ENCODE peak calls at places on chromosomes 11 and 22, in four cellular contexts. One of them, this sample, is unnamed.

GRCh38 chr22:36365020-36365411 is 22.8 kb downstream of the MYH9 start:
- DNase-seq in fibroblast of pulmonary artery: peak; percentile 97
- DNase-seq in Panc1: peak; percentile 82
- DNase-seq in fibroblast of lung: peak; percentile 98
- DNase-seq in this sample: peak; percentile 77

GRCh38 chr22:33427461-33427860 is 369.3 kb upstream of the SYN3 start:
- DNase-seq in fibroblast of lung: peak; percentile 85
- DNase-seq in fibroblast of pulmonary artery: no peak
- DNase-seq in Panc1: no peak
- DNase-seq in this sample: no peak

GRCh38 chr11:1531961-1532586 is 40.0 kb downstream of the DUSP8 start:
- DNase-seq in Panc1: no peak
- DNase-seq in fibroblast of lung: peak; percentile 77
- DNase-seq in fibroblast of pulmonary artery: no peak
- DNase-seq in this sample: no peak

GRCh38 chr11:11468919-11469318 is 115.9 kb upstream of the CSNK2A3 start:
- DNase-seq in fibroblast of lung: peak; percentile 25
- DNase-seq in fibroblast of pulmonary artery: no peak
- DNase-seq in Panc1: no peak
- DNase-seq in this sample: no peak

GRCh38 chr11:11036185-11037161 is 178.6 kb upstream of the ZBED5 start:
- DNase-seq in fibroblast of pulmonary artery: peak; percentile 72
- DNase-seq in Panc1: peak; percentile 45
- DNase-seq in fibroblast of lung: peak; percentile 65
- DNase-seq in this sample: peak; percentile 66

GRCh38 chr22:36977401-36977861 is 41.8 kb downstream of the TST start:
- DNase-seq in fibroblast of pulmonary artery: no peak
- DNase-seq in fibroblast of lung: peak; percentile 28
- DNase-seq in Panc1: peak; percentile 7
- DNase-seq in this sample: peak; percentile 76

GRCh38 chr22:49201046-49201970 is 626.4 kb downstream of the BRD1 start:
- DNase-seq in fibroblast of pulmonary artery: no peak
- DNase-seq in Panc1: no peak
- DNase-seq in fibroblast of lung: no peak
- DNase-seq in this sample: no peak

GRCh38 chr11:32990481-32990880 is 25.2 kb upstream of the DEPDC7 start:
- DNase-seq in fibroblast of pulmonary artery: no peak
- DNase-seq in fibroblast of lung: no peak
- DNase-seq in Panc1: no peak
- DNase-seq in this sample: no peak

GRCh38 chr11:3222941-3223905 is 4.6 kb upstream of the MRGPRG start:
- DNase-seq in Panc1: no peak
- DNase-seq in fibroblast of lung: no peak
- DNase-seq in fibroblast of pulmonary artery: no peak
- DNase-seq in this sample: peak; percentile 21

GRCh38 chr22:19916941-19917340 is 24.6 kb upstream of the COMT start:
- DNase-seq in fibroblast of lung: no peak
- DNase-seq in fibroblast of pulmonary artery: no peak
- DNase-seq in Panc1: no peak
- DNase-seq in this sample: no peak

GRCh38 chr11:17013548-17014320 is 480 bp downstream of the PLEKHA7 start:
- DNase-seq in Panc1: no peak
- DNase-seq in fibroblast of lung: peak; percentile 11
- DNase-seq in fibroblast of pulmonary artery: no peak
- DNase-seq in this sample: peak; percentile 67

GRCh38 chr22:50319503-50319951 is 7.3 kb downstream of the DENND6B start:
- DNase-seq in fibroblast of lung: no peak
- DNase-seq in fibroblast of pulmonary artery: no peak
- DNase-seq in Panc1: no peak
- DNase-seq in this sample: peak; percentile 15

GRCh38 chr22:48449466-48450187 is 1378.0 kb downstream of the BRD1 start:
- DNase-seq in Panc1: no peak
- DNase-seq in fibroblast of lung: peak; percentile 29
- DNase-seq in fibroblast of pulmonary artery: no peak
- DNase-seq in this sample: no peak

GRCh38 chr11:74257934-74258553 is 53.4 kb downstream of the P4HA3 start:
- DNase-seq in fibroblast of lung: peak; percentile 61
- DNase-seq in fibroblast of pulmonary artery: peak; percentile 74
- DNase-seq in Panc1: no peak
- DNase-seq in this sample: no peak

GRCh38 chr22:49211176-49211575 is 616.5 kb downstream of the BRD1 start:
- DNase-seq in fibroblast of pulmonary artery: no peak
- DNase-seq in Panc1: no peak
- DNase-seq in fibroblast of lung: no peak
- DNase-seq in this sample: no peak

GRCh38 chr22:30224161-30224857 is 22.2 kb downstream of the LIF start:
- DNase-seq in fibroblast of pulmonary artery: no peak
- DNase-seq in Panc1: no peak
- DNase-seq in fibroblast of lung: peak; percentile 72
- DNase-seq in this sample: no peak

GRCh38 chr22:30668306-30668655 is 606 bp upstream of the DUSP18 start:
- DNase-seq in Panc1: no peak
- DNase-seq in fibroblast of pulmonary artery: no peak
- DNase-seq in fibroblast of lung: peak; percentile 7
- DNase-seq in this sample: no peak

GRCh38 chr11:97814325-97814959 is 1206.3 kb upstream of the CNTN5 start:
- DNase-seq in fibroblast of lung: no peak
- DNase-seq in fibroblast of pulmonary artery: peak; percentile 21
- DNase-seq in Panc1: no peak
- DNase-seq in this sample: no peak

GRCh38 chr22:27588273-27588672 is 213.3 kb downstream of the MN1 start:
- DNase-seq in fibroblast of lung: no peak
- DNase-seq in fibroblast of pulmonary artery: no peak
- DNase-seq in Panc1: no peak
- DNase-seq in this sample: no peak

GRCh38 chr11:94897330-94897768 is 76.0 kb downstream of the CWC15 start:
- DNase-seq in Panc1: no peak
- DNase-seq in fibroblast of pulmonary artery: peak; percentile 73
- DNase-seq in fibroblast of lung: peak; percentile 38
- DNase-seq in this sample: no peak
- TF ChIP-seq CTCF in Panc1: peak; percentile 95
- TF ChIP-seq CTCF in fibroblast of pulmonary artery: peak; percentile 92
- TF ChIP-seq CTCF in fibroblast of lung: peak; percentile 84
- TF ChIP-seq CTCF in this sample: peak; percentile 80

GRCh38 chr11:65859134-65859811 is 960 bp upstream of the MUS81 start:
- DNase-seq in fibroblast of pulmonary artery: peak; percentile 99
- DNase-seq in fibroblast of lung: peak; percentile 99
- DNase-seq in Panc1: peak; percentile 88
- DNase-seq in this sample: peak; percentile 97
- TF ChIP-seq CTCF in fibroblast of pulmonary artery: no peak
- TF ChIP-seq CTCF in fibroblast of lung: peak; percentile 5
- TF ChIP-seq CTCF in Panc1: no peak
- TF ChIP-seq CTCF in this sample: no peak

GRCh38 chr11:27291954-27292641 is 70.9 kb downstream of the CCDC34 start:
- DNase-seq in fibroblast of pulmonary artery: no peak
- DNase-seq in fibroblast of lung: peak; percentile 60
- DNase-seq in Panc1: no peak
- DNase-seq in this sample: no peak
- TF ChIP-seq CTCF in fibroblast of pulmonary artery: no peak
- TF ChIP-seq CTCF in fibroblast of lung: no peak
- TF ChIP-seq CTCF in Panc1: no peak
- TF ChIP-seq CTCF in this sample: no peak

DNA sequence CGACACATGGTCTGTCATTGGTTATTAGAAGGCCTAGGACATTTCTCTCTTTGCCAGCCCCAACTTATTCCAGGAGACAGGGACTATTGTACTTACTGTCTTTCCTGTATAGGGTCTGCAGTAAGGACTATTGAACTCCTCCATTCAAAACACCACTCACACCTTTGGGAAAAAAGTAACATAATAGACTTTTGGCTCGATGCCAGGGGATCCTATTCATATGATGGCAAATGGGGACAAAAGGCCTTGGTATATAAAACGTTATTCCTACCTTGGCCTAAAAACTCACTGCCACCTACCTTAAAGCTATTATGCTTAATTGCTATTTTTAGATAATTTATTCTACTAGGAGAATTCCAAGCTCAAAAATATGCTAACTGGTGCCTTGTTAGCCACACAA is 6.3 kb upstream of the NDUFC2 start:
- DNase-seq in fibroblast of pulmonary artery: no peak
- DNase-seq in Panc1: no peak
- DNase-seq in fibroblast of lung: no peak
- DNase-seq in this sample: no peak
- TF ChIP-seq CTCF in fibroblast of pulmonary artery: no peak
- TF ChIP-seq CTCF in Panc1: no peak
- TF ChIP-seq CTCF in fibroblast of lung: no peak
- TF ChIP-seq CTCF in this sample: no peak

GRCh38 chr22:25880524-25880923 is 138.5 kb downstream of the MYO18B start:
- DNase-seq in Panc1: no peak
- DNase-seq in fibroblast of lung: no peak
- DNase-seq in fibroblast of pulmonary artery: no peak
- DNase-seq in this sample: peak; percentile 27
- TF ChIP-seq CTCF in Panc1: peak; percentile 19
- TF ChIP-seq CTCF in fibroblast of lung: no peak
- TF ChIP-seq CTCF in fibroblast of pulmonary artery: no peak
- TF ChIP-seq CTCF in this sample: peak; percentile 43

GRCh38 chr22:21808130-21808529 is 59.3 kb downstream of the MAPK1 start:
- DNase-seq in fibroblast of pulmonary artery: no peak
- DNase-seq in fibroblast of lung: no peak
- DNase-seq in Panc1: no peak
- DNase-seq in this sample: no peak
- TF ChIP-seq CTCF in fibroblast of pulmonary artery: no peak
- TF ChIP-seq CTCF in fibroblast of lung: no peak
- TF ChIP-seq CTCF in Panc1: no peak
- TF ChIP-seq CTCF in this sample: no peak